ENCODE peak calls at places on chromosome 18, in nine cellular contexts. C, Z, J, H, A, T, V, U and O are unnamed samples.

GRCh38 chr18:69161383-69162028 is 239.2 kb upstream of the DOK6 start:
- DNase-seq in V (no peak), J (no peak), U (peak; percentile 1), T (no peak), C (no peak), H (peak; percentile 3), Z (no peak), A (no peak), O (no peak)

GRCh38 chr18:47321815-47322214 is 70.4 kb upstream of the SKOR2 start:
- DNase-seq in Z (no peak), U (no peak), H (no peak), C (no peak), J (no peak), A (no peak), T (no peak), V (no peak), O (no peak)

GRCh38 chr18:73881396-73881795 is 266.2 kb downstream of the FBXO15 start:
- DNase-seq in A (no peak), H (no peak), T (no peak), U (no peak), J (no peak), V (no peak), C (no peak), Z (no peak), O (no peak)

GRCh38 chr18:29780814-29781213 is 1261.7 kb downstream of the DSC3 start:
- DNase-seq in C (no peak), U (no peak), A (no peak), H (no peak), V (no peak), Z (no peak), J (no peak), T (no peak), O (no peak)

GRCh38 chr18:39350916-39351315 is 1785.3 kb upstream of the CELF4 start:
- DNase-seq in U (no peak), A (no peak), C (no peak), T (no peak), Z (no peak), J (no peak), H (no peak), V (no peak), O (no peak)

GRCh38 chr18:31162419-31162793 is 250 bp downstream of the DSC1 start:
- DNase-seq in T (no peak), U (no peak), V (no peak), H (no peak), A (peak; percentile 32), C (no peak), J (no peak), Z (no peak), O (no peak)

GRCh38 chr18:44396550-44396949 is 284.1 kb upstream of the SETBP1 start:
- DNase-seq in C (no peak), A (no peak), J (no peak), H (no peak), V (no peak), T (no peak), Z (no peak), U (no peak), O (no peak)

GRCh38 chr18:69215151-69215550 is 185.5 kb upstream of the DOK6 start:
- DNase-seq in Z (no peak), V (no peak), C (no peak), H (no peak), U (no peak), J (no peak), A (no peak), T (no peak), O (no peak)

GRCh38 chr18:58391932-58392331 is 237.0 kb downstream of the ALPK2 start:
- DNase-seq in C (no peak), J (peak; percentile 23), T (no peak), A (no peak), Z (no peak), U (no peak), H (no peak), V (no peak), O (no peak)

GRCh38 chr18:38867680-38868079 is 1302.1 kb upstream of the CELF4 start:
- DNase-seq in T (no peak), A (no peak), V (no peak), C (no peak), Z (no peak), J (no peak), H (no peak), U (no peak), O (no peak)

GRCh38 chr18:13103366-13103765 is 112.2 kb downstream of the CEP192 start:
- DNase-seq in T (no peak), U (no peak), A (no peak), V (no peak), H (no peak), Z (no peak), J (no peak), C (no peak), O (no peak)

GRCh38 chr18:55326134-55326533 is 261.9 kb downstream of the TCF4 start:
- DNase-seq in A (no peak), J (no peak), C (no peak), H (no peak), Z (no peak), U (no peak), V (no peak), T (no peak), O (no peak)

GRCh38 chr18:59742325-59743111 is 45.3 kb upstream of the CCBE1 start:
- DNase-seq in H (peak; percentile 78), C (no peak), Z (no peak), J (no peak), T (no peak), A (peak; percentile 67), U (no peak), V (no peak), O (no peak)

GRCh38 chr18:55886886-55887285 is 298.9 kb upstream of the TCF4 start:
- DNase-seq in H (no peak), A (no peak), U (no peak), C (no peak), J (no peak), Z (no peak), T (no peak), V (no peak), O (no peak)

GRCh38 chr18:58690259-58690658 is 19.0 kb downstream of the MALT1 start:
- DNase-seq in J (no peak), C (no peak), T (no peak), A (no peak), U (no peak), V (no peak), Z (no peak), H (no peak), O (no peak)